ENCODE peak calls at places on chromosomes 1 and 21, in eight cellular contexts. One of them, this sample, is unnamed. For H3K27me3, the result is how much of the 10 kb centered on the place peaks cover.

GRCh38 chr1:92940541-92940940 is 20.7 kb downstream of the DIPK1A start:
- DNase-seq in iPS DF 6.9: no peak
- DNase-seq in thoracic aorta: no peak
- DNase-seq in PC-3: peak
- DNase-seq in transverse colon: no peak
- DNase-seq in Karpas-422: no peak
- DNase-seq in mammary epithelial cell: peak
- DNase-seq in endodermal cell: no peak
- DNase-seq in this sample: no peak

GRCh38 chr1:25737151-25737550 is 62.8 kb upstream of the SELENON start:
- DNase-seq in thoracic aorta: no peak
- DNase-seq in PC-3: no peak
- DNase-seq in Karpas-422: no peak
- DNase-seq in mammary epithelial cell: no peak
- DNase-seq in iPS DF 6.9: no peak
- DNase-seq in transverse colon: no peak
- DNase-seq in endodermal cell: no peak
- DNase-seq in this sample: peak

GRCh38 chr1:221035680-221036153 is 156.5 kb downstream of the HLX start:
- DNase-seq in Karpas-422: no peak
- DNase-seq in endodermal cell: no peak
- DNase-seq in mammary epithelial cell: peak
- DNase-seq in PC-3: peak
- DNase-seq in thoracic aorta: no peak
- DNase-seq in transverse colon: no peak
- DNase-seq in iPS DF 6.9: peak
- DNase-seq in this sample: no peak

GRCh38 chr1:224564491-224565084 is 51.5 kb upstream of the CNIH3 start:
- DNase-seq in PC-3: no peak
- DNase-seq in mammary epithelial cell: no peak
- DNase-seq in iPS DF 6.9: no peak
- DNase-seq in endodermal cell: no peak
- DNase-seq in thoracic aorta: no peak
- DNase-seq in transverse colon: no peak
- DNase-seq in Karpas-422: no peak
- DNase-seq in this sample: no peak

GRCh38 chr1:118825619-118826018 is 162.5 kb downstream of the TBX15 start:
- DNase-seq in Karpas-422: no peak
- DNase-seq in iPS DF 6.9: no peak
- DNase-seq in thoracic aorta: no peak
- DNase-seq in PC-3: no peak
- DNase-seq in mammary epithelial cell: no peak
- DNase-seq in endodermal cell: no peak
- DNase-seq in transverse colon: no peak
- DNase-seq in this sample: no peak

GRCh38 chr1:67285780-67286488 is 21.7 kb upstream of the IL12RB2 start:
- DNase-seq in Karpas-422: no peak
- DNase-seq in thoracic aorta: no peak
- DNase-seq in PC-3: peak
- DNase-seq in iPS DF 6.9: no peak
- DNase-seq in endodermal cell: no peak
- DNase-seq in transverse colon: no peak
- DNase-seq in mammary epithelial cell: peak
- DNase-seq in this sample: no peak

GRCh38 chr1:44047131-44047530 is 15.9 kb upstream of the SLC6A9 start:
- DNase-seq in mammary epithelial cell: no peak
- DNase-seq in iPS DF 6.9: no peak
- DNase-seq in thoracic aorta: no peak
- DNase-seq in Karpas-422: no peak
- DNase-seq in transverse colon: no peak
- DNase-seq in PC-3: no peak
- DNase-seq in endodermal cell: no peak
- DNase-seq in this sample: no peak

GRCh38 chr1:68495968-68496679 is 758 bp downstream of the DEPDC1 start:
- DNase-seq in thoracic aorta: no peak
- DNase-seq in endodermal cell: no peak
- DNase-seq in iPS DF 6.9: no peak
- DNase-seq in Karpas-422: peak
- DNase-seq in mammary epithelial cell: peak
- DNase-seq in PC-3: peak
- DNase-seq in transverse colon: no peak
- DNase-seq in this sample: peak

DNA sequence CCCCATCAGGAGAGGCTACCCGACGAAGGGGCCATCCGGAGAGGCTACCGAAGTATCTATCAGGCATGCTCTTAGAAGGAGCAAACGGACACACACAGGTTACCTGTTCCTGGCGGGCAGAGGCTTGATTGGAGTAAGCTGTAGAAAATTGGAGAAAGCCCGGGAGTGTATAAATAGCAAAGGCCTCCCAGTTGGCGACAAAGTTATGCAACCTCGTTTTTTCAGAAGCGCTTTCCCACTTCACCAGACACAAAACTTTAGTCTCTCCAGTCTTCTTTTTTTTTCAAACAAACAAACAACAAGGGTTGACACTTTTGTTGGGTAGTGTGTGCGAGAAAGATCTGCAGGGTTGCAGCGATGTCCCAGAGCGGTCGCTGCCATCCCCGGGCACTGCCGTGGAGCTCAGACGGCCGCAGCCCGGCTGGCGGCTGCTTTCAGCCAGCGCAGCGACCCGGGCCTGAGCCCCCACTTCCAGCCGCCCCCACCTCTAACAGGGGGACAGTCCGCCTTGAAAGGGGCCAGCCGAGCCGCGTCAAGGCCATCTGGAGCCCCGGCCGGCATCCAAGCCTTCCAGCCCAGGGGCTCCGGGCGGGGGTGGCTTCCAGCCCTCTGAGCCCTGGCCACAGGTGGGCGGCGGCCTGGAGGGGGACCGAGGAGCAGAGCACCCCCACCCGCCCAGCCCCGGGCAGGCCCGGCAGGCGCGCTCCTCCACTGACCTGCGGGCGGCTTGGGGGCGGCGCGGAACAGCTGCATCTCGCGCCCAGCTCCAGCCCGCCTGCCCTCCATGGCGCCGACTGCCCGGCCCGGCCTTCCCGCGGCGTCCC is 616 bp downstream of the MCOLN3 start:
- DNase-seq in Karpas-422: no peak
- DNase-seq in endodermal cell: peak
- DNase-seq in transverse colon: peak
- DNase-seq in mammary epithelial cell: peak
- DNase-seq in thoracic aorta: no peak
- DNase-seq in iPS DF 6.9: no peak
- DNase-seq in PC-3: no peak
- DNase-seq in this sample: peak
- H3K4me3 ChIP-seq in Karpas-422: no peak
- H3K4me3 ChIP-seq in endodermal cell: peak
- H3K4me3 ChIP-seq in transverse colon: peak
- H3K4me3 ChIP-seq in mammary epithelial cell: peak
- H3K4me3 ChIP-seq in thoracic aorta: peak
- H3K4me3 ChIP-seq in iPS DF 6.9: peak
- H3K4me3 ChIP-seq in PC-3: peak
- H3K4me3 ChIP-seq in this sample: peak

GRCh38 chr1:205328476-205328875 is 6.9 kb upstream of the NUAK2 start:
- DNase-seq in mammary epithelial cell: no peak
- DNase-seq in endodermal cell: peak
- DNase-seq in transverse colon: no peak
- DNase-seq in thoracic aorta: no peak
- DNase-seq in PC-3: no peak
- DNase-seq in Karpas-422: no peak
- DNase-seq in iPS DF 6.9: no peak
- DNase-seq in this sample: no peak
- H3K27me3 ChIP-seq in mammary epithelial cell: under half
- H3K27me3 ChIP-seq in endodermal cell: under half
- H3K27me3 ChIP-seq in transverse colon: under half
- H3K27me3 ChIP-seq in thoracic aorta: under half
- H3K27me3 ChIP-seq in PC-3: under half
- H3K27me3 ChIP-seq in Karpas-422: under half
- H3K27me3 ChIP-seq in iPS DF 6.9: under half
- H3K27me3 ChIP-seq in this sample: under half

DNA sequence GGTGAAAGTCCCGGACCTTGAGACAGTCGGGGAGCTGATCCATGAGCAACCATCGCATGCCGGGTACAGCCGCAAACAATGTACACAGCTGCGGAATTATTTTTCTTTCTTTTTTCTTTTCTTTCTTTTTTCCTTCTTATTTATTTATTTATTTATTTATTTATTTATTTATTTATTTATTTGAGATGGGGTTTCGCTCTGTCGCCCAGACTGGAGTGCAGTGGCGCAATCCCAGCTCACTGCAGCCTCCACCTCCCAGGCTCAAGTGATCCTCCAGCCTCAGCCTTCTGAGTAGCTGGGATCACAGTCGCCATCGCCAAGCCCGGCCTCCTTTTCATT is 2.6 kb upstream of the PERM1 start:
- DNase-seq in iPS DF 6.9: no peak
- DNase-seq in thoracic aorta: no peak
- DNase-seq in Karpas-422: no peak
- DNase-seq in transverse colon: no peak
- DNase-seq in PC-3: no peak
- DNase-seq in mammary epithelial cell: no peak
- DNase-seq in endodermal cell: no peak
- DNase-seq in this sample: no peak
- H3K4me3 ChIP-seq in iPS DF 6.9: no peak
- H3K4me3 ChIP-seq in thoracic aorta: peak
- H3K4me3 ChIP-seq in Karpas-422: no peak
- H3K4me3 ChIP-seq in transverse colon: no peak
- H3K4me3 ChIP-seq in PC-3: peak
- H3K4me3 ChIP-seq in mammary epithelial cell: no peak
- H3K4me3 ChIP-seq in endodermal cell: no peak
- H3K4me3 ChIP-seq in this sample: no peak

GRCh38 chr1:156645058-156645457 is 3.1 kb downstream of the BCAN start:
- DNase-seq in iPS DF 6.9: no peak
- DNase-seq in Karpas-422: no peak
- DNase-seq in transverse colon: no peak
- DNase-seq in PC-3: no peak
- DNase-seq in thoracic aorta: no peak
- DNase-seq in endodermal cell: no peak
- DNase-seq in mammary epithelial cell: no peak
- DNase-seq in this sample: peak
- H3K27me3 ChIP-seq in iPS DF 6.9: under half
- H3K27me3 ChIP-seq in Karpas-422: under half
- H3K27me3 ChIP-seq in transverse colon: half or more
- H3K27me3 ChIP-seq in PC-3: under half
- H3K27me3 ChIP-seq in thoracic aorta: under half
- H3K27me3 ChIP-seq in endodermal cell: half or more
- H3K27me3 ChIP-seq in mammary epithelial cell: under half
- H3K27me3 ChIP-seq in this sample: half or more

DNA sequence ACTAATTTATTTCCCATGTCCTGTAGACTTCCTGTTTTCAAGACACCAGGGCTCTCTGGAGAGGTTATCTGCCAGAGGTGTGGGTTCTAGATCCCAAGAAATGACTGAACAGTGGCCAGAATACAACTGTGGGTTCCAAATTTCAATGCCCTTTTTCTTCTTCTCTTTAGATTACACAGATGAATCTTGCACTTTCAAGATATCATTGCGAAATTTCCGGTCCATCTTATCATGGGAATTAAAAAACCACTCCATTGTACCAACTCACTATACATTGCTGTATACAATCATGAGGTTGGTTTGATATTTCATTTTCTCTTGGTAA is 15.0 kb downstream of the IFNAR2 start:
- DNase-seq in transverse colon: no peak
- DNase-seq in mammary epithelial cell: no peak
- DNase-seq in thoracic aorta: no peak
- DNase-seq in PC-3: no peak
- DNase-seq in endodermal cell: no peak
- DNase-seq in iPS DF 6.9: no peak
- DNase-seq in Karpas-422: no peak
- DNase-seq in this sample: no peak
- H3K4me3 ChIP-seq in transverse colon: no peak
- H3K4me3 ChIP-seq in mammary epithelial cell: no peak
- H3K4me3 ChIP-seq in thoracic aorta: no peak
- H3K4me3 ChIP-seq in PC-3: no peak
- H3K4me3 ChIP-seq in endodermal cell: no peak
- H3K4me3 ChIP-seq in iPS DF 6.9: no peak
- H3K4me3 ChIP-seq in Karpas-422: no peak
- H3K4me3 ChIP-seq in this sample: no peak

DNA sequence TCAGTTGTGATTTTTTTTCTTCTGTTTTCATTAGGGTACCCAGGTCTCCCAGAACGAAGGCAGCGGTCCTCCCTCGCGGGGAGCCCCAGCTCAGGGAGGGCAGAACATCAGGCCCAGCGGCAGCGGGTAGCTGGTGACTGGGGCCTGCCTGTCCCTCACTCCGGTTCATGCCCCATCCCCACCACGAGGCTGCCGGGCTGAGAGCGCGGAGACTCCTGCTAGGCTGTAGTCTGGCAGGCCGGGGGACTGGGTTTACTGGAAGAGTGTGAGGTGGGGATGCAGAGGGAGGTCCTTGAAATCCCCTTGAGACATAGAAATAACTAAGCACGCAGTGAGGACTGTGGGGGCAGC is 10.5 kb downstream of the BRINP2 start:
- DNase-seq in mammary epithelial cell: no peak
- DNase-seq in Karpas-422: no peak
- DNase-seq in iPS DF 6.9: no peak
- DNase-seq in thoracic aorta: no peak
- DNase-seq in PC-3: no peak
- DNase-seq in transverse colon: no peak
- DNase-seq in endodermal cell: peak
- DNase-seq in this sample: peak
- H3K27me3 ChIP-seq in mammary epithelial cell: under half
- H3K27me3 ChIP-seq in Karpas-422: under half
- H3K27me3 ChIP-seq in iPS DF 6.9: under half
- H3K27me3 ChIP-seq in thoracic aorta: under half
- H3K27me3 ChIP-seq in PC-3: under half
- H3K27me3 ChIP-seq in transverse colon: under half
- H3K27me3 ChIP-seq in endodermal cell: half or more
- H3K27me3 ChIP-seq in this sample: under half

DNA sequence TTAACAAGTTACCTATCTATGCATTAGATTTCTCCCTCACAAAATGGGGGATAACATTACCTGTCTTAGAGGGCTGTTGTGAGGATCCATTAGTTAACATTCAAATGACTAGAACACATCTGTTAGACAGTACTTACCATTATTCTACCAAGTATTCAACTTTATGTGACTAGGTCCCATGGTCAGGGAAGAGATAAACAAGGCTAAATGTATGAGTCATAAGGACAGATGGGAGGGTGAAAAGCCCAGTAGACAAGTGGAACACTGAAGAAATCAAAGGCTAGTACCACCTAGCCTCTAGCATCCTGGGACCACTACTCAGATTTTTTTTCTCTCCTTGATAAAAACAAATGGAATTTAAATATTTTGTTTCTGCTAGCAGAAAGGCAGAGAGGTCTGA is 9.0 kb upstream of the VHLL start:
- DNase-seq in endodermal cell: no peak
- DNase-seq in mammary epithelial cell: no peak
- DNase-seq in transverse colon: no peak
- DNase-seq in iPS DF 6.9: no peak
- DNase-seq in thoracic aorta: no peak
- DNase-seq in Karpas-422: no peak
- DNase-seq in PC-3: peak
- DNase-seq in this sample: no peak
- H3K4me3 ChIP-seq in endodermal cell: no peak
- H3K4me3 ChIP-seq in mammary epithelial cell: no peak
- H3K4me3 ChIP-seq in transverse colon: no peak
- H3K4me3 ChIP-seq in iPS DF 6.9: no peak
- H3K4me3 ChIP-seq in thoracic aorta: no peak
- H3K4me3 ChIP-seq in Karpas-422: no peak
- H3K4me3 ChIP-seq in PC-3: no peak
- H3K4me3 ChIP-seq in this sample: no peak

This sample was measured in H7.